ENCODE peak calls at places on chromosomes 13 and 19, in nine cellular contexts. Q is AG20443; Y is activated CD8-positive, alpha-beta T cell treated with anti-CD3 and anti-CD28 coated beads for 36 hours; T is NCI-H1105 treated with DMSO at 0.1 percent for 48 hours; O is GM12892; G is Peyer's patch; U is NCI-H146; V is lung microvascular endothelial cell; K is activated CD4-positive, alpha-beta T cell treated with anti-CD3 and anti-CD28 coated beads, Interleukin-2, amount 50 U/mL, for 1 hour. C is an unnamed sample.

GRCh38 chr13:53873558-53873957 is 844.9 kb downstream of the OLFM4 start:
- DNase-seq in Q (no peak), Y (no peak), T (peak), O (peak), G (no peak), U (peak), V (no peak), K (no peak), C (no peak)

GRCh38 chr19:13014921-13015280 is 19.6 kb downstream of the NFIX start:
- DNase-seq in Q (no peak), Y (no peak), T (no peak), O (no peak), G (no peak), U (no peak), V (no peak), K (no peak), C (no peak)

GRCh38 chr19:39277598-39277997 is 9.4 kb downstream of the IFNL2 start:
- DNase-seq in Q (no peak), Y (no peak), T (no peak), O (no peak), G (peak), U (no peak), V (no peak), K (no peak), C (no peak)

GRCh38 chr19:33241530-33242101 is 16.0 kb upstream of the SLC7A10 start:
- DNase-seq in Q (peak), Y (peak), T (no peak), O (no peak), G (peak), U (no peak), V (peak), K (peak), C (no peak)

GRCh38 chr19:40813182-40813581 is 14.2 kb downstream of the EGLN2 start:
- DNase-seq in Q (no peak), Y (no peak), T (no peak), O (no peak), G (no peak), U (no peak), V (no peak), K (no peak), C (no peak)

GRCh38 chr19:45500918-45501729 is 2.9 kb downstream of the PPM1N start:
- DNase-seq in Q (no peak), Y (no peak), T (no peak), O (no peak), G (no peak), U (no peak), V (no peak), K (no peak), C (no peak)

GRCh38 chr19:7170983-7171382 is 101.5 kb downstream of the ZNF557 start:
- DNase-seq in Q (no peak), Y (no peak), T (no peak), O (no peak), G (no peak), U (no peak), V (no peak), K (no peak), C (no peak)

GRCh38 chr13:43407023-43407581 is 379.7 kb downstream of the ENOX1 start:
- DNase-seq in Q (no peak), Y (no peak), T (no peak), O (no peak), G (no peak), U (no peak), V (no peak), K (no peak), C (no peak)

GRCh38 chr19:56153507-56153906 is 12.4 kb downstream of the ZNF444 start:
- DNase-seq in Q (no peak), Y (no peak), T (no peak), O (no peak), G (no peak), U (no peak), V (no peak), K (no peak), C (no peak)

GRCh38 chr13:86974995-86975328 is 696.2 kb upstream of the SLITRK5 start:
- DNase-seq in Q (no peak), Y (no peak), T (no peak), O (no peak), G (no peak), U (no peak), V (no peak), K (no peak), C (no peak)

GRCh38 chr19:45767881-45768643 is 990 bp downstream of the SIX5 start:
- DNase-seq in Q (peak), Y (peak), T (peak), O (peak), G (peak), U (peak), V (peak), K (no peak), C (no peak)

GRCh38 chr13:25111557-25111956 is 15.6 kb downstream of the PABPC3 start:
- DNase-seq in Q (no peak), Y (no peak), T (no peak), O (no peak), G (no peak), U (no peak), V (no peak), K (no peak), C (no peak)